ENCODE peak calls at places on chromosomes 13 and 19, in six cellular contexts. T is AG20443, D is T-cell, K is heart right ventricle, Y is AML-193, F is ELF-1. M is an unnamed sample.

GRCh38 chr19:17303940-17304267 is 679 bp upstream of the ABHD8 start:
- DNase-seq in T (no peak), D (no peak), K (no peak), Y (no peak), F (no peak), M (no peak)

GRCh38 chr13:73138276-73138950 is 79.6 kb downstream of the KLF5 start:
- DNase-seq in T (peak), D (no peak), K (no peak), Y (no peak), F (no peak), M (no peak)

GRCh38 chr13:113178896-113179167 is 20.4 kb downstream of the PROZ start:
- DNase-seq in T (no peak), D (no peak), K (no peak), Y (no peak), F (no peak), M (no peak)

GRCh38 chr13:89490661-89491060 is 1819.5 kb downstream of the SLITRK5 start:
- DNase-seq in T (no peak), D (no peak), K (no peak), Y (no peak), F (no peak), M (no peak)

GRCh38 chr13:76708138-76708537 is 178.1 kb downstream of the KCTD12 start:
- DNase-seq in T (peak), D (no peak), K (no peak), Y (no peak), F (no peak), M (no peak)

GRCh38 chr13:76917096-76917495 is 30.9 kb upstream of the KCTD12 start:
- DNase-seq in T (no peak), D (no peak), K (no peak), Y (no peak), F (no peak), M (no peak)

GRCh38 chr13:43136940-43137574 is 113.7 kb downstream of the DNAJC15 start:
- DNase-seq in T (no peak), D (no peak), K (no peak), Y (no peak), F (peak), M (no peak)

GRCh38 chr19:47340477-47341208 is 8.5 kb upstream of the DHX34 start:
- DNase-seq in T (no peak), D (no peak), K (no peak), Y (no peak), F (no peak), M (no peak)

GRCh38 chr19:58538257-58539168 is 5.4 kb upstream of the TRIM28 start:
- DNase-seq in T (peak), D (peak), K (peak), Y (no peak), F (peak), M (no peak)

GRCh38 chr19:4097501-4097900 is 26.4 kb downstream of the MAP2K2 start:
- DNase-seq in T (no peak), D (no peak), K (peak), Y (no peak), F (no peak), M (no peak)

GRCh38 chr19:10848208-10848843 is at the start of gene C19orf38:
- DNase-seq in T (peak), D (peak), K (no peak), Y (peak), F (no peak), M (no peak)

GRCh38 chr19:48520134-48520533 is 8.5 kb upstream of the LMTK3 start:
- DNase-seq in T (no peak), D (no peak), K (no peak), Y (no peak), F (no peak), M (no peak)

GRCh38 chr13:100214886-100215285 is 126.0 kb downstream of the PCCA start:
- DNase-seq in T (no peak), D (no peak), K (no peak), Y (no peak), F (no peak), M (no peak)

GRCh38 chr13:22506286-22506685 is 674.5 kb upstream of the SGCG start:
- DNase-seq in T (no peak), D (no peak), K (no peak), Y (no peak), F (no peak), M (no peak)

GRCh38 chr13:98447130-98447529 is 129.8 kb downstream of the STK24 start:
- DNase-seq in T (no peak), D (no peak), K (no peak), Y (no peak), F (no peak), M (no peak)

GRCh38 chr19:664913-665443 is 2.0 kb upstream of the RNF126 start:
- DNase-seq in T (peak), D (peak), K (peak), Y (peak), F (peak), M (no peak)

GRCh38 chr19:48780684-48781391 is 25.5 kb downstream of the FGF21 start:
- DNase-seq in T (no peak), D (no peak), K (no peak), Y (no peak), F (peak), M (peak)

GRCh38 chr19:44796701-44797115 is 12.2 kb upstream of the BCAM start:
- DNase-seq in T (no peak), D (peak), K (peak), Y (no peak), F (peak), M (no peak)

GRCh38 chr13:31790992-31791391 is 51.7 kb downstream of the RXFP2 start:
- DNase-seq in T (peak), D (no peak), K (no peak), Y (no peak), F (no peak), M (no peak)

GRCh38 chr13:42498521-42498920 is 75.4 kb upstream of the TNFSF11 start:
- DNase-seq in T (no peak), D (no peak), K (no peak), Y (no peak), F (no peak), M (no peak)

GRCh38 chr13:42594577-42595571 is 20.9 kb downstream of the TNFSF11 start:
- DNase-seq in T (peak), D (peak), K (no peak), Y (peak), F (peak), M (no peak)

GRCh38 chr19:51096473-51097165 is 11.6 kb downstream of the CTU1 start:
- DNase-seq in T (no peak), D (no peak), K (no peak), Y (peak), F (no peak), M (no peak)

GRCh38 chr19:2331601-2332246 is 3.2 kb downstream of the SPPL2B start:
- DNase-seq in T (no peak), D (no peak), K (peak), Y (no peak), F (no peak), M (no peak)

GRCh38 chr19:3692141-3693029 is 7.9 kb downstream of the PIP5K1C start:
- DNase-seq in T (peak), D (peak), K (no peak), Y (no peak), F (peak), M (no peak)

GRCh38 chr19:44609219-44609618 is 4.1 kb upstream of the IGSF23 start:
- DNase-seq in T (no peak), D (no peak), K (no peak), Y (no peak), F (no peak), M (no peak)

GRCh38 chr19:28148554-28148953 is 1064.4 kb downstream of the UQCRFS1 start:
- DNase-seq in T (no peak), D (no peak), K (no peak), Y (no peak), F (no peak), M (no peak)

GRCh38 chr19:10603873-10604459 is 16.9 kb upstream of the AP1M2 start:
- DNase-seq in T (no peak), D (peak), K (no peak), Y (peak), F (peak), M (no peak)

GRCh38 chr13:100176781-100177389 is 88.0 kb downstream of the PCCA start:
- DNase-seq in T (no peak), D (no peak), K (no peak), Y (no peak), F (no peak), M (no peak)

GRCh38 chr13:33510350-33510749 is 224.8 kb upstream of the STARD13 start:
- DNase-seq in T (no peak), D (no peak), K (no peak), Y (no peak), F (no peak), M (no peak)

GRCh38 chr13:101661839-101662238 is 209.4 kb downstream of the ITGBL1 start:
- DNase-seq in T (no peak), D (no peak), K (no peak), Y (no peak), F (no peak), M (no peak)

GRCh38 chr19:22052644-22053013 is 345 bp downstream of the ZNF257 start:
- DNase-seq in T (no peak), D (no peak), K (peak), Y (no peak), F (no peak), M (no peak)

GRCh38 chr19:37583340-37583739 is 11.3 kb downstream of the ZNF571 start:
- DNase-seq in T (no peak), D (no peak), K (no peak), Y (no peak), F (no peak), M (no peak)

GRCh38 chr19:7552781-7553180 is 17.3 kb downstream of the PNPLA6 start:
- DNase-seq in T (peak), D (no peak), K (no peak), Y (no peak), F (no peak), M (no peak)

GRCh38 chr19:38362076-38362945 is 12.1 kb upstream of the PSMD8 start:
- DNase-seq in T (peak), D (peak), K (peak), Y (peak), F (peak), M (no peak)

GRCh38 chr13:75873499-75873898 is 237.4 kb downstream of the LMO7 start:
- DNase-seq in T (no peak), D (no peak), K (no peak), Y (no peak), F (no peak), M (no peak)

GRCh38 chr13:92745233-92745632 is 481.4 kb upstream of the GPC6 start:
- DNase-seq in T (no peak), D (no peak), K (no peak), Y (no peak), F (no peak), M (no peak)

GRCh38 chr19:18520848-18521691 is 800 bp downstream of the ELL start:
- DNase-seq in T (no peak), D (peak), K (peak), Y (peak), F (peak), M (no peak)